ENCODE peak calls at places on chromosomes 12 and 14, in eight cellular contexts. G, I, L, V, Y, C, F and A are unnamed samples. For H3K9me3, the result is how much of the 10 kb centered on the place peaks cover.

GRCh38 chr12:84738481-84738972 is 174.1 kb downstream of the SLC6A15 start:
- DNase-seq in G (no peak), I (no peak), L (no peak), V (no peak), Y (peak), C (no peak), F (no peak), A (no peak)

GRCh38 chr14:33376510-33376909 is 437.8 kb downstream of the NPAS3 start:
- DNase-seq in G (no peak), I (no peak), L (no peak), V (no peak), Y (no peak), C (no peak), F (no peak), A (no peak)

GRCh38 chr12:54502485-54502884 is 4.9 kb downstream of the NCKAP1L start:
- DNase-seq in G (no peak), I (no peak), L (no peak), V (no peak), Y (no peak), C (no peak), F (no peak), A (no peak)

GRCh38 chr12:92827836-92828431 is 101.2 kb downstream of the EEA1 start:
- DNase-seq in G (no peak), I (peak), L (peak), V (no peak), Y (peak), C (no peak), F (no peak), A (no peak)

GRCh38 chr12:122062832-122063690 is 15.5 kb upstream of the MLXIP start:
- DNase-seq in G (no peak), I (no peak), L (peak), V (peak), Y (peak), C (no peak), F (no peak), A (no peak)

GRCh38 chr12:59444932-59445331 is 150.9 kb upstream of the SLC16A7 start:
- DNase-seq in G (no peak), I (no peak), L (no peak), V (no peak), Y (no peak), C (no peak), F (no peak), A (no peak)

GRCh38 chr14:44586910-44587309 is 79.8 kb upstream of the FSCB start:
- DNase-seq in G (no peak), I (no peak), L (no peak), V (no peak), Y (no peak), C (no peak), F (no peak), A (no peak)

GRCh38 chr12:14156606-14157005 is 175.2 kb upstream of the GRIN2B start:
- DNase-seq in G (peak), I (no peak), L (no peak), V (no peak), Y (no peak), C (no peak), F (no peak), A (no peak)

GRCh38 chr14:91409991-91410401 is 7.6 kb downstream of the CCDC88C start:
- DNase-seq in G (no peak), I (no peak), L (no peak), V (no peak), Y (no peak), C (no peak), F (no peak), A (no peak)

GRCh38 chr12:75705749-75706719 is 194.6 kb upstream of the KRR1 start:
- DNase-seq in G (no peak), I (peak), L (peak), V (peak), Y (peak), C (no peak), F (peak), A (no peak)

GRCh38 chr12:41365653-41366131 is 177.6 kb downstream of the PDZRN4 start:
- DNase-seq in G (no peak), I (no peak), L (no peak), V (no peak), Y (no peak), C (no peak), F (no peak), A (no peak)

GRCh38 chr12:128083132-128083729 is 183.7 kb upstream of the TMEM132C start:
- DNase-seq in G (peak), I (no peak), L (no peak), V (no peak), Y (no peak), C (no peak), F (no peak), A (no peak)

GRCh38 chr12:119804011-119804641 is 73.0 kb downstream of the CIT start:
- DNase-seq in G (peak), I (peak), L (peak), V (peak), Y (peak), C (no peak), F (peak), A (no peak)

GRCh38 chr12:122054842-122055544 is 23.6 kb upstream of the MLXIP start:
- DNase-seq in G (no peak), I (no peak), L (no peak), V (no peak), Y (no peak), C (no peak), F (no peak), A (no peak)

GRCh38 chr14:19947413-19948090 is 16.8 kb downstream of the OR4K1 start:
- DNase-seq in G (no peak), I (no peak), L (no peak), V (no peak), Y (peak), C (no peak), F (no peak), A (no peak)
- H3K9me3 ChIP-seq in G (under half), I (under half), L (under half), V (under half), Y (under half), C (under half), F (under half), A (under half)

DNA sequence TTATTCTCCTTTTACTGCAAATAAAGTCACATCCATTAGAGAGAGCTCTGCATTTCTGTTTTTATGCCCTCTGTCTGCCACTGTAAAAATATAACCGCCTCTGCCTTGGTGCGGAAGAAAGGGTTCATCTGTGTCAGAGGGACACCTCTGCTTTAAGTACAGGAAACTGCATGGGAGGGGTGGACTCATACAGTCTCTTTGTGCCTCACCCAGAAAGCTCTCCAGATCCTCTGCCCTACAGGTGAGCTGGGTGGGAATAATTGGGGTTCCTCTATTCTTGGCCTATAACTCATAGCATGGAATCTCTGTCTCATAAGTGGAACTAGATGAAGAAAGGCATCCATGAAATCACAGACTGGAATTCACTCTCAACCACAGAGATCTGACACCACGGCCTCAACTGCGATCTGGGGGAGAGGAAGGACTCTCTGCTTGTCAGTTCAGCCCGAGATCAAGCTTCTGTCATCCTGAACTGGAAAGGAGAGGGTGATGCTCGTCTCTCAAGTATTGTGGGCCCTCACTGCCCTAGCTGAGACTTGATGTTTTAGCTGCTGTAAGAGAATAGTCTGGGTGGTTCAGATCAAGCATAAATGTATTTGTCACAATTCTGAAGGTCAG is 702.3 kb downstream of the TMEM121 start:
- DNase-seq in G (no peak), I (no peak), L (no peak), V (no peak), Y (no peak), C (no peak), F (no peak), A (no peak)
- H3K9me3 ChIP-seq in G (half or more), I (under half), L (under half), V (under half), Y (under half), C (under half), F (under half), A (under half)

DNA sequence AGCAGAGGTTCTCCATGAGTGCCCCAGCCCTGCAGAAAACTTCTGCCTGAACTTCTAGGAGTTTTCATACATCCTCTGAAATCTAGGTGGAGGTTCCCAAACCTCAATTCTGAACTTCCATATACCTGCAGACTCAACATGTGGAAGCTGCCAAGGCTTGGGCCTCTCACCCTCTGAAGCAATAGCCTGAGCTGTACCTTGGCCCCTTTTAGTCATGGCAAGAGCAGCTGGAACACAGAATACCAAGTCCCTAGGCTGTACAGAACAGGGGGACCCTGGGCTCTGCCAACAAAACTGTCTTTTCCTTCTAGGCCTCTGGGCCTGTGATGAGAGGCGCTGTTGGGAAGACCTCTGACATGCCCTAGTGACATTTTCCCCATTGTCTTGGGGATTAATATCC is 494.3 kb upstream of the FOXG1 start:
- DNase-seq in G (no peak), I (no peak), L (no peak), V (no peak), Y (no peak), C (no peak), F (no peak), A (no peak)
- H3K9me3 ChIP-seq in G (under half), I (under half), L (under half), V (under half), Y (under half), C (under half), F (under half), A (under half)

GRCh38 chr14:99237288-99237687 is 34.7 kb downstream of the BCL11B start:
- DNase-seq in G (no peak), I (no peak), L (no peak), V (no peak), Y (no peak), C (peak), F (no peak), A (no peak)
- H3K9me3 ChIP-seq in G (under half), I (under half), L (under half), V (under half), Y (under half), C (under half), F (under half), A (under half)

DNA sequence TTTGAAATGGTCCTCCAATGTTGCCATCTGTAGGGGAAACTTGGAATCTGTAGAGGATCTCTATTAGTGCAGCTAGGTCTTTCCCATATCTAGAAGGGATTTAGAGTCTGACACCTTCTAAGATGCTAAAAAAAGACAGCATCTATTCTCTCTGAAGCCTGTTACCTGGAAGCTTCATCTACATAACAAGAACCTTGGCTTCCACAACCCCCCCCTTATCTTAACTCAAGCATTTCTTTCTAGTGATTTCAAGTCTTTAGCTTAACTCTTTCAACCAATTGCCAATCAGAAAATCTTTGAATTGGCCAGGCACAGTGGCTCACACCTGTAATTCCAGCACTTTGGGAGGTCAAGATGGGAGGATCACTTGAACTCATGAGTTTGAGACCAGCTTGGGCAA is 543.3 kb downstream of the TRHDE start:
- DNase-seq in G (no peak), I (no peak), L (no peak), V (no peak), Y (no peak), C (no peak), F (no peak), A (no peak)
- H3K9me3 ChIP-seq in G (under half), I (under half), L (under half), V (under half), Y (under half), C (under half), F (under half), A (under half)

GRCh38 chr12:34336619-34337465 is 314.5 kb downstream of the ALG10 start:
- DNase-seq in G (no peak), I (no peak), L (peak), V (no peak), Y (no peak), C (no peak), F (no peak), A (no peak)

GRCh38 chr12:34333337-34333736 is 311.0 kb downstream of the ALG10 start:
- DNase-seq in G (no peak), I (no peak), L (no peak), V (no peak), Y (no peak), C (no peak), F (no peak), A (no peak)

GRCh38 chr12:34334538-34334937 is 312.2 kb downstream of the ALG10 start:
- DNase-seq in G (no peak), I (no peak), L (no peak), V (no peak), Y (no peak), C (no peak), F (no peak), A (no peak)

GRCh38 chr12:34335819-34336262 is 313.5 kb downstream of the ALG10 start:
- DNase-seq in G (no peak), I (no peak), L (peak), V (no peak), Y (no peak), C (no peak), F (no peak), A (no peak)

DNA sequence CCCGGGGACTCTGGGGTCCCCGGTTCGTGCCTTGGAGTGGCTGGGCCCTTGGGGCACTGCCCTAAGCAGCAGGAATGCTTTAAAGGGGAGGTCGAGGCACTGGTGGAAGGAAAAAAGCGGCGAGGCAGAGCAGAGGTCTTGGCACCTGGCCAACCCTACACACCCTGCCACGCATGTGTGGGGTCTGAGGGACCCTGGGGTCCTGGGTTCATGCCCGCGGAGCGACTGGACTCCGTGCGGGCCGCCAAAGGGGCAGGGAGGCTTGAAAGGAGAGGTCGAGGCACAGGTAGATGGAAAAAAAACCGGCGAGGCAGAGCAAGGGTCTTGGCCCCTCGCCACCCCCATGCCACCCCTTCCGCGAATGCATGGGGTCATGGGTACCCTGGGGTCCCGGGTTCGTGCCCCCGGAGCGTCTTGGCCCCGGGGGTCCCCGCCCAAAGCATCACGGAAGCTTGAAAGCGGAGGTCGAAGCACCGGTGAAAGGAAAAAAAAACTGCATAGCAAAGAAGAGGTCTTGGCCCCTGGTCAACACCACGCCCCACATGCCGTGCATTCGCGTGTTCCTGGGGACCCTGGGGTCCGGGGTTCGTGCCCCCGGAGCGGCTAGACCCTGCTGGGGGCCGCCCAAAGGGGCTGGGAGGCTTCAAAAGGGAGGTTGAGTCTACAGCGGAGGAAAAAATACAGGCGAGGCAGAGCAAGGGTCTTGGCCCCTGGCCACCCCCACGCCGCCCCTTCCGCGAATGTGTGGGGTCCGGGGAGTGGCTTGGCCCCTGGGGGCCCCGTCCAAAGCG is 312.9 kb downstream of the ALG10 start:
- DNase-seq in G (no peak), I (no peak), L (no peak), V (no peak), Y (no peak), C (no peak), F (no peak), A (no peak)
- H3K9me3 ChIP-seq in G (half or more), I (under half), L (under half), V (under half), Y (under half), C (under half), F (under half), A (under half)